ENCODE peak calls at places on chromosomes 3 and 15, in four cellular contexts. R is astrocyte of the spinal cord, S is heart right ventricle, A is HCT116. V is an unnamed sample.
A peak's percentile ranks its signal among the peaks of the same experiment; 100 is the strongest.

GRCh38 chr3:180855364-180855763 is 57.1 kb upstream of the FXR1 start:
- DNase-seq in A (peak; percentile 26), R (no peak), S (no peak), V (no peak)

GRCh38 chr15:77525907-77526581 is 105.4 kb downstream of the HMG20A start:
- DNase-seq in A (no peak), R (no peak), S (no peak), V (no peak)

GRCh38 chr3:196650740-196651311 is 11.3 kb downstream of the NRROS start:
- DNase-seq in A (no peak), R (peak; percentile 97), S (peak; percentile 58), V (peak; percentile 65)

GRCh38 chr15:57198654-57199241 is 177.6 kb upstream of the CGNL1 start:
- DNase-seq in S (no peak), A (no peak), R (peak; percentile 33), V (peak; percentile 63)

GRCh38 chr3:69740103-69741021 is 1.1 kb downstream of the MITF start:
- DNase-seq in A (no peak), S (peak; percentile 26), R (no peak), V (no peak)

GRCh38 chr3:101936419-101937331 is 87.4 kb downstream of the NFKBIZ start:
- DNase-seq in A (no peak), R (peak; percentile 94), S (no peak), V (no peak)

GRCh38 chr3:64048631-64049061 is 25.4 kb upstream of the PSMD6 start:
- DNase-seq in A (no peak), S (no peak), R (peak; percentile 43), V (no peak)

GRCh38 chr3:161104561-161105551 is at the start of gene B3GALNT1:
- DNase-seq in A (no peak), S (peak; percentile 47), R (peak; percentile 62), V (no peak)

GRCh38 chr3:190017575-190018288 is 103.0 kb downstream of the P3H2 start:
- DNase-seq in A (peak; percentile 31), S (peak; percentile 12), R (peak; percentile 88), V (peak; percentile 57)
- TF ChIP-seq CTCF in A (peak; percentile 25), S (peak; percentile 55), R (peak; percentile 50), V (peak; percentile 83)

GRCh38 chr15:49185473-49185872 is 15.4 kb downstream of the GALK2 start:
- DNase-seq in S (no peak), R (no peak), A (no peak), V (no peak)

GRCh38 chr15:49187537-49188245 is 17.6 kb downstream of the GALK2 start:
- DNase-seq in R (peak; percentile 20), S (no peak), A (no peak), V (no peak)

GRCh38 chr15:49191892-49192291 is 21.8 kb downstream of the GALK2 start:
- DNase-seq in S (no peak), A (no peak), R (no peak), V (no peak)

GRCh38 chr15:49188933-49189332 is 18.9 kb downstream of the GALK2 start:
- DNase-seq in S (no peak), A (no peak), R (no peak), V (no peak)

GRCh38 chr15:49190586-49190985 is 20.5 kb downstream of the GALK2 start:
- DNase-seq in R (no peak), A (no peak), S (no peak), V (no peak)
- H3K4me3 ChIP-seq in R (no peak overlapping the region), A (no peak overlapping the region), S (no peak overlapping the region), V (no peak overlapping the region)

GRCh38 chr3:47604145-47604544 is 25.5 kb upstream of the CSPG5 start:
- DNase-seq in A (no peak), R (no peak), S (no peak), V (no peak)
- TF ChIP-seq CTCF in A (no peak), R (no peak), S (no peak), V (no peak)

GRCh38 chr15:90870354-90871096 is 2.1 kb downstream of the FURIN start:
- DNase-seq in A (no peak), S (no peak), R (peak; percentile 45), V (no peak)

GRCh38 chr15:90868261-90868689 is at the start of gene FURIN:
- DNase-seq in R (no peak), A (peak; percentile 59), S (no peak), V (peak; percentile 59)

GRCh38 chr15:90869140-90869541 is 753 bp downstream of the FURIN start:
- DNase-seq in S (no peak), A (no peak), R (no peak), V (no peak)

GRCh38 chr15:90871097-90871715 is 2.8 kb downstream of the FURIN start:
- DNase-seq in R (peak; percentile 47), A (no peak), S (no peak), V (no peak)

GRCh38 chr15:90869601-90870353 is 1.4 kb downstream of the FURIN start:
- DNase-seq in S (peak; percentile 89), A (peak; percentile 85), R (peak; percentile 92), V (no peak)
- H3K4me3 ChIP-seq in S (peak overlapping the region; percentile 71), A (peak overlapping the region; percentile 86), R (no peak overlapping the region), V (no peak overlapping the region)

DNA sequence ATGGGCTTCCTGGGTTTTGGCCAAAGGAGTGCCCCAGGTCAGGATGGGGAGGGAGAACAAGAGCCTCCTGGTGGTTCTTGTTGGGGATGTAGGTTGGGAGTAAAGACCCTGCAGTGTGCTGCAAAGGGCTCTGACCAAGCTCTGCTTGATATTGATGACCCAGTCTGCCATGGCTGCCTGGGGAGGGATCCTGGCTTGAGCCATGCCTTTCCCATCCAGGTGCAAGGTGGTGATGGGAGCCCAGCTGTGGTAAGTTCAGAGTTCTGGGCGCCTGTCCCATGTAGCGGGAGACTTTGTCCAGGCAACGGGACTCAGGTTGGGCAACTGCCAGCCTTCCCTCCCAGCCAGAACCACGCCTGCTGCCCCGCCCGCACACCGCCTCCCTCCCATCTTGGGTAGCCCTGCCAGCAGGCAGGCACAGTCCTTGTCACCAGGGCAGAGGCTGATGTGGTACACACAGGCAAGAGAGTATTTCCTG is 2.6 kb downstream of the GNAI2 start:
- DNase-seq in A (no peak), S (peak; percentile 88), R (no peak), V (peak; percentile 81)
- TF ChIP-seq CTCF in A (no peak), S (no peak), R (peak; percentile 6), V (no peak)

DNA sequence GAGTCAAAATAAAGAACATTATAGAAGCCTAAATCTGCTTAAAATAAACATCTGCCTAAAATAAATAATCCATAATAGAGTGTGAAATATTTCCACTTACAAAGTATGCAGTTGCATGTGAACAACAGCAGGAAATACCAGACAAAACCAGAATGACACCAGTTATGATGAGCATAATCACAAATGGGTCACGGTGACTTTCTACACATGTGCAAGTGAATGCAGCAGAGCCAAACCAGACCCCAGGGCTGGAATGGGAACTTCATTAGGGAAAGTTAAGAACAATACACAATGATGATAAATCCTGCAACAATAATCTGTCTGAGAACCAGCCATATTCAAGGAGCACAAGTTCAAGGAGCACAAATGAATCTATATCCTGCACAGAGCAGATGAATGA is 615.5 kb downstream of the ROBO2 start:
- DNase-seq in R (no peak), S (no peak), A (no peak), V (no peak)
- H3K4me3 ChIP-seq in R (no peak overlapping the region), S (no peak overlapping the region), A (no peak overlapping the region), V (no peak overlapping the region)

GRCh38 chr15:96515391-96515790 is 184.9 kb downstream of the NR2F2 start:
- DNase-seq in R (no peak), A (no peak), S (no peak), V (no peak)
- TF ChIP-seq CTCF in R (no peak), A (no peak), S (no peak), V (no peak)

GRCh38 chr3:130743354-130743753 is 3.3 kb downstream of the PIK3R4 start:
- DNase-seq in R (no peak), S (no peak), A (no peak), V (no peak)
- H3K4me3 ChIP-seq in R (no peak overlapping the region), S (no peak overlapping the region), A (no peak overlapping the region), V (no peak overlapping the region)

GRCh38 chr3:119145500-119146167 is at the start of gene TEX55:
- DNase-seq in R (peak; percentile 23), S (peak; percentile 8), A (peak; percentile 10), V (peak; percentile 22)
- TF ChIP-seq CTCF in R (peak; percentile 78), S (peak; percentile 64), A (peak; percentile 68), V (peak; percentile 79)